ENCODE peak calls at places on chromosomes 11 and 22, in eight cellular contexts. One of them, this sample, is unnamed.
A peak's percentile ranks its signal among the peaks of the same experiment; 100 is the strongest.

GRCh38 chr11:102469196-102469821 is 16.7 kb upstream of the TMEM123 start:
- DNase-seq in islet precursor cell: peak; percentile 85
- DNase-seq in amygdala: no peak
- DNase-seq in activated naive CD4-positive, alpha-beta T cell: no peak
- DNase-seq in HTR-8/SVneo: no peak
- DNase-seq in cardiac fibroblast: peak; percentile 58
- DNase-seq in uterus: peak; percentile 64
- DNase-seq in T-helper 9 cell: no peak
- DNase-seq in this sample: no peak

GRCh38 chr11:627273-627585 is 248 bp upstream of the SCT start:
- DNase-seq in islet precursor cell: no peak
- DNase-seq in HTR-8/SVneo: no peak
- DNase-seq in activated naive CD4-positive, alpha-beta T cell: no peak
- DNase-seq in cardiac fibroblast: no peak
- DNase-seq in T-helper 9 cell: no peak
- DNase-seq in uterus: no peak
- DNase-seq in amygdala: no peak
- DNase-seq in this sample: no peak

GRCh38 chr11:1479678-1480118 is 6.9 kb downstream of the MOB2 start:
- DNase-seq in HTR-8/SVneo: no peak
- DNase-seq in T-helper 9 cell: no peak
- DNase-seq in islet precursor cell: no peak
- DNase-seq in activated naive CD4-positive, alpha-beta T cell: no peak
- DNase-seq in amygdala: no peak
- DNase-seq in uterus: peak; percentile 10
- DNase-seq in cardiac fibroblast: no peak
- DNase-seq in this sample: no peak

GRCh38 chr22:20142711-20143621 is 7.9 kb downstream of the CCDC188 start:
- DNase-seq in islet precursor cell: no peak
- DNase-seq in cardiac fibroblast: no peak
- DNase-seq in amygdala: no peak
- DNase-seq in HTR-8/SVneo: no peak
- DNase-seq in activated naive CD4-positive, alpha-beta T cell: no peak
- DNase-seq in T-helper 9 cell: no peak
- DNase-seq in uterus: no peak
- DNase-seq in this sample: no peak

GRCh38 chr11:105265859-105266258 is 126.3 kb upstream of the CARD18 start:
- DNase-seq in islet precursor cell: no peak
- DNase-seq in cardiac fibroblast: peak; percentile 68
- DNase-seq in uterus: no peak
- DNase-seq in amygdala: no peak
- DNase-seq in T-helper 9 cell: no peak
- DNase-seq in activated naive CD4-positive, alpha-beta T cell: no peak
- DNase-seq in HTR-8/SVneo: no peak
- DNase-seq in this sample: no peak

GRCh38 chr11:130122141-130122575 is 37.4 kb upstream of the ST14 start:
- DNase-seq in amygdala: no peak
- DNase-seq in HTR-8/SVneo: no peak
- DNase-seq in uterus: no peak
- DNase-seq in islet precursor cell: no peak
- DNase-seq in T-helper 9 cell: no peak
- DNase-seq in cardiac fibroblast: peak; percentile 40
- DNase-seq in activated naive CD4-positive, alpha-beta T cell: no peak
- DNase-seq in this sample: no peak

GRCh38 chr22:32606181-32606580 is 131.6 kb downstream of the FBXO7 start:
- DNase-seq in islet precursor cell: no peak
- DNase-seq in cardiac fibroblast: no peak
- DNase-seq in HTR-8/SVneo: no peak
- DNase-seq in T-helper 9 cell: no peak
- DNase-seq in amygdala: no peak
- DNase-seq in uterus: peak; percentile 28
- DNase-seq in activated naive CD4-positive, alpha-beta T cell: no peak
- DNase-seq in this sample: no peak

GRCh38 chr11:2681408-2682145 is 18.2 kb downstream of the KCNQ1OT1 start:
- DNase-seq in uterus: no peak
- DNase-seq in activated naive CD4-positive, alpha-beta T cell: no peak
- DNase-seq in amygdala: no peak
- DNase-seq in cardiac fibroblast: no peak
- DNase-seq in islet precursor cell: no peak
- DNase-seq in HTR-8/SVneo: no peak
- DNase-seq in T-helper 9 cell: no peak
- DNase-seq in this sample: no peak

GRCh38 chr11:119262668-119263351 is 54.1 kb downstream of the MCAM start:
- DNase-seq in amygdala: no peak
- DNase-seq in islet precursor cell: no peak
- DNase-seq in cardiac fibroblast: peak; percentile 74
- DNase-seq in HTR-8/SVneo: peak; percentile 31
- DNase-seq in uterus: no peak
- DNase-seq in activated naive CD4-positive, alpha-beta T cell: no peak
- DNase-seq in T-helper 9 cell: no peak
- DNase-seq in this sample: no peak

GRCh38 chr22:32661296-32661695 is 140.2 kb upstream of the TIMP3 start:
- DNase-seq in T-helper 9 cell: no peak
- DNase-seq in amygdala: no peak
- DNase-seq in activated naive CD4-positive, alpha-beta T cell: no peak
- DNase-seq in islet precursor cell: peak; percentile 94
- DNase-seq in cardiac fibroblast: peak; percentile 82
- DNase-seq in HTR-8/SVneo: peak; percentile 28
- DNase-seq in uterus: peak; percentile 62
- DNase-seq in this sample: no peak

GRCh38 chr11:120280566-120281160 is 40.7 kb downstream of the POU2F3 start:
- DNase-seq in HTR-8/SVneo: no peak
- DNase-seq in uterus: no peak
- DNase-seq in T-helper 9 cell: no peak
- DNase-seq in cardiac fibroblast: no peak
- DNase-seq in activated naive CD4-positive, alpha-beta T cell: no peak
- DNase-seq in amygdala: no peak
- DNase-seq in islet precursor cell: no peak
- DNase-seq in this sample: no peak

GRCh38 chr11:79697905-79698304 is 257.1 kb upstream of the TENM4 start:
- DNase-seq in islet precursor cell: no peak
- DNase-seq in amygdala: no peak
- DNase-seq in cardiac fibroblast: no peak
- DNase-seq in activated naive CD4-positive, alpha-beta T cell: no peak
- DNase-seq in uterus: no peak
- DNase-seq in T-helper 9 cell: no peak
- DNase-seq in HTR-8/SVneo: no peak
- DNase-seq in this sample: no peak

GRCh38 chr22:33299245-33299956 is 241.2 kb upstream of the SYN3 start:
- DNase-seq in cardiac fibroblast: no peak
- DNase-seq in uterus: no peak
- DNase-seq in amygdala: no peak
- DNase-seq in activated naive CD4-positive, alpha-beta T cell: no peak
- DNase-seq in HTR-8/SVneo: no peak
- DNase-seq in T-helper 9 cell: no peak
- DNase-seq in islet precursor cell: no peak
- DNase-seq in this sample: no peak

GRCh38 chr11:79212711-79213110 is 228.1 kb downstream of the TENM4 start:
- DNase-seq in HTR-8/SVneo: no peak
- DNase-seq in uterus: no peak
- DNase-seq in amygdala: no peak
- DNase-seq in cardiac fibroblast: no peak
- DNase-seq in activated naive CD4-positive, alpha-beta T cell: no peak
- DNase-seq in T-helper 9 cell: no peak
- DNase-seq in islet precursor cell: peak; percentile 82
- DNase-seq in this sample: no peak

GRCh38 chr22:19735665-19736510 is 12.5 kb downstream of the GP1BB start:
- DNase-seq in HTR-8/SVneo: no peak
- DNase-seq in amygdala: no peak
- DNase-seq in activated naive CD4-positive, alpha-beta T cell: no peak
- DNase-seq in islet precursor cell: no peak
- DNase-seq in T-helper 9 cell: no peak
- DNase-seq in uterus: no peak
- DNase-seq in cardiac fibroblast: no peak
- DNase-seq in this sample: no peak

GRCh38 chr22:40199852-40200251 is 22.1 kb downstream of the TNRC6B start:
- DNase-seq in cardiac fibroblast: no peak
- DNase-seq in uterus: no peak
- DNase-seq in amygdala: no peak
- DNase-seq in islet precursor cell: no peak
- DNase-seq in T-helper 9 cell: no peak
- DNase-seq in activated naive CD4-positive, alpha-beta T cell: no peak
- DNase-seq in HTR-8/SVneo: no peak
- DNase-seq in this sample: no peak

GRCh38 chr11:128400382-128401203 is 186.8 kb downstream of the ETS1 start:
- DNase-seq in islet precursor cell: no peak
- DNase-seq in activated naive CD4-positive, alpha-beta T cell: no peak
- DNase-seq in cardiac fibroblast: no peak
- DNase-seq in T-helper 9 cell: no peak
- DNase-seq in uterus: no peak
- DNase-seq in amygdala: no peak
- DNase-seq in HTR-8/SVneo: no peak
- DNase-seq in this sample: no peak

GRCh38 chr11:119134389-119134978 is 13.1 kb downstream of the HINFP start:
- DNase-seq in activated naive CD4-positive, alpha-beta T cell: no peak
- DNase-seq in HTR-8/SVneo: no peak
- DNase-seq in T-helper 9 cell: no peak
- DNase-seq in islet precursor cell: no peak
- DNase-seq in cardiac fibroblast: peak; percentile 14
- DNase-seq in uterus: no peak
- DNase-seq in amygdala: no peak
- DNase-seq in this sample: no peak

GRCh38 chr11:119284344-119285157 is 32.4 kb downstream of the MCAM start:
- DNase-seq in T-helper 9 cell: no peak
- DNase-seq in amygdala: no peak
- DNase-seq in HTR-8/SVneo: peak; percentile 68
- DNase-seq in activated naive CD4-positive, alpha-beta T cell: no peak
- DNase-seq in islet precursor cell: no peak
- DNase-seq in uterus: no peak
- DNase-seq in cardiac fibroblast: peak; percentile 60
- DNase-seq in this sample: peak; percentile 7

GRCh38 chr11:101553891-101554292 is 29.9 kb downstream of the TRPC6 start:
- DNase-seq in cardiac fibroblast: peak; percentile 25
- DNase-seq in activated naive CD4-positive, alpha-beta T cell: no peak
- DNase-seq in HTR-8/SVneo: no peak
- DNase-seq in T-helper 9 cell: no peak
- DNase-seq in uterus: no peak
- DNase-seq in islet precursor cell: no peak
- DNase-seq in amygdala: no peak
- DNase-seq in this sample: no peak

GRCh38 chr11:128488471-128488870 is 98.9 kb downstream of the ETS1 start:
- DNase-seq in cardiac fibroblast: peak; percentile 98
- DNase-seq in activated naive CD4-positive, alpha-beta T cell: no peak
- DNase-seq in islet precursor cell: no peak
- DNase-seq in T-helper 9 cell: no peak
- DNase-seq in HTR-8/SVneo: no peak
- DNase-seq in amygdala: no peak
- DNase-seq in uterus: no peak
- DNase-seq in this sample: no peak

GRCh38 chr22:19997561-19998231 is 18.9 kb downstream of the ARVCF start:
- DNase-seq in cardiac fibroblast: no peak
- DNase-seq in amygdala: no peak
- DNase-seq in HTR-8/SVneo: no peak
- DNase-seq in T-helper 9 cell: no peak
- DNase-seq in activated naive CD4-positive, alpha-beta T cell: no peak
- DNase-seq in islet precursor cell: no peak
- DNase-seq in uterus: no peak
- DNase-seq in this sample: no peak

GRCh38 chr11:34512810-34513673 is 552 bp downstream of the ELF5 start:
- DNase-seq in uterus: no peak
- DNase-seq in activated naive CD4-positive, alpha-beta T cell: peak; percentile 12
- DNase-seq in cardiac fibroblast: peak; percentile 68
- DNase-seq in HTR-8/SVneo: peak; percentile 64
- DNase-seq in islet precursor cell: peak; percentile 90
- DNase-seq in amygdala: no peak
- DNase-seq in T-helper 9 cell: peak; percentile 21
- DNase-seq in this sample: peak; percentile 36

GRCh38 chr22:36457688-36458450 is 23.6 kb downstream of the TXN2 start:
- DNase-seq in T-helper 9 cell: no peak
- DNase-seq in islet precursor cell: peak; percentile 77
- DNase-seq in uterus: peak; percentile 64
- DNase-seq in amygdala: no peak
- DNase-seq in activated naive CD4-positive, alpha-beta T cell: no peak
- DNase-seq in HTR-8/SVneo: no peak
- DNase-seq in cardiac fibroblast: peak; percentile 63
- DNase-seq in this sample: no peak

GRCh38 chr11:60754887-60755286 is 1.8 kb upstream of the MS4A15 start:
- DNase-seq in activated naive CD4-positive, alpha-beta T cell: no peak
- DNase-seq in uterus: no peak
- DNase-seq in T-helper 9 cell: no peak
- DNase-seq in islet precursor cell: no peak
- DNase-seq in cardiac fibroblast: no peak
- DNase-seq in HTR-8/SVneo: no peak
- DNase-seq in amygdala: no peak
- DNase-seq in this sample: no peak

GRCh38 chr11:57639321-57640067 is 10.2 kb downstream of the YPEL4 start:
- DNase-seq in uterus: peak; percentile 29
- DNase-seq in islet precursor cell: peak; percentile 99
- DNase-seq in amygdala: no peak
- DNase-seq in T-helper 9 cell: no peak
- DNase-seq in activated naive CD4-positive, alpha-beta T cell: no peak
- DNase-seq in HTR-8/SVneo: peak; percentile 52
- DNase-seq in cardiac fibroblast: no peak
- DNase-seq in this sample: no peak

GRCh38 chr11:108944486-108945178 is 279.8 kb downstream of the DDX10 start:
- DNase-seq in islet precursor cell: no peak
- DNase-seq in activated naive CD4-positive, alpha-beta T cell: no peak
- DNase-seq in cardiac fibroblast: no peak
- DNase-seq in HTR-8/SVneo: no peak
- DNase-seq in T-helper 9 cell: no peak
- DNase-seq in amygdala: no peak
- DNase-seq in uterus: no peak
- DNase-seq in this sample: no peak

This sample was measured in T-cell.